ENCODE peak calls at places on chromosomes 11 and 22, in eight cellular contexts. W, K, X, P, N, L, T and J are unnamed samples.

GRCh38 chr11:120841074-120841473 is 182.8 kb upstream of the TBCEL start:
- DNase-seq in N (no peak), W (no peak), L (no peak), P (no peak), K (no peak), T (no peak), X (no peak), J (no peak)

GRCh38 chr11:86062719-86063118 is 6.2 kb downstream of the PICALM start:
- DNase-seq in K (no peak), W (no peak), L (no peak), X (peak), T (no peak), N (peak), P (no peak), J (no peak)

GRCh38 chr11:112523477-112523876 is 262.8 kb upstream of the PLET1 start:
- DNase-seq in P (no peak), K (peak), T (no peak), X (peak), N (no peak), L (no peak), W (no peak), J (peak)

GRCh38 chr11:107397357-107397756 is 60.3 kb downstream of the CWF19L2 start:
- DNase-seq in P (peak), L (no peak), T (no peak), K (no peak), N (no peak), X (no peak), W (no peak), J (no peak)

GRCh38 chr11:118180300-118180703 is 3.9 kb upstream of the SCN2B start:
- DNase-seq in L (no peak), X (peak), K (peak), W (peak), P (no peak), N (no peak), T (peak), J (peak)

GRCh38 chr11:26276798-26277424 is 55.0 kb upstream of the ANO3 start:
- DNase-seq in L (peak), W (peak), X (peak), T (peak), P (peak), K (peak), N (peak), J (peak)

GRCh38 chr22:49536571-49537131 is 291.0 kb downstream of the BRD1 start:
- DNase-seq in L (no peak), K (no peak), X (no peak), W (no peak), T (no peak), N (no peak), P (no peak), J (no peak)

GRCh38 chr11:38791346-38791961 is 2193.4 kb upstream of the RAG2 start:
- DNase-seq in T (peak), W (peak), K (peak), L (no peak), X (peak), P (peak), N (peak), J (peak)

GRCh38 chr11:118434123-118434552 is 2.2 kb upstream of the KMT2A start:
- DNase-seq in T (no peak), L (no peak), W (peak), P (no peak), N (no peak), K (peak), X (peak), J (no peak)

GRCh38 chr11:68297812-68298658 is 14.4 kb upstream of the LRP5 start:
- DNase-seq in T (peak), K (peak), L (peak), W (peak), N (peak), P (peak), X (peak), J (peak)

GRCh38 chr11:116700586-116701220 is 72.1 kb downstream of the BUD13 start:
- DNase-seq in N (no peak), T (no peak), P (no peak), X (no peak), W (no peak), L (no peak), K (no peak), J (no peak)

GRCh38 chr11:16945671-16946469 is 68.3 kb downstream of the PLEKHA7 start:
- DNase-seq in K (peak), T (peak), X (peak), N (peak), P (peak), W (peak), L (peak), J (peak)

GRCh38 chr11:11083441-11083840 is 225.6 kb upstream of the ZBED5 start:
- DNase-seq in L (no peak), W (no peak), X (no peak), P (no peak), T (no peak), K (no peak), N (no peak), J (no peak)

GRCh38 chr11:32279672-32280071 is 155.7 kb downstream of the WT1 start:
- DNase-seq in W (no peak), N (no peak), T (no peak), L (no peak), P (no peak), K (no peak), X (no peak), J (no peak)

GRCh38 chr11:75508051-75508561 is 17.6 kb downstream of the GDPD5 start:
- DNase-seq in W (no peak), L (no peak), K (no peak), X (no peak), P (no peak), T (no peak), N (no peak), J (no peak)

GRCh38 chr11:114317738-114318137 is 21.5 kb downstream of the NNMT start:
- DNase-seq in P (peak), K (peak), X (peak), W (peak), L (no peak), N (peak), T (peak), J (peak)